ENCODE peak calls at places on chromosome 20, in six cellular contexts. W, C, K, D, F and Y are unnamed samples. For H3K27me3, the result is how much of the 10 kb centered on the place peaks cover.

GRCh38 chr20:8798505-8798904 is 270.4 kb upstream of the PLCB4 start:
- DNase-seq in W (no peak), C (peak), K (no peak), D (no peak), F (no peak), Y (no peak)

GRCh38 chr20:13061381-13061780 is 52.6 kb downstream of the SPTLC3 start:
- DNase-seq in W (no peak), C (no peak), K (no peak), D (no peak), F (peak), Y (no peak)

GRCh38 chr20:35697696-35698297 is 1.4 kb downstream of the NFS1 start:
- DNase-seq in W (no peak), C (no peak), K (no peak), D (no peak), F (no peak), Y (no peak)

GRCh38 chr20:3743251-3743650 is 10.8 kb downstream of the HSPA12B start:
- DNase-seq in W (no peak), C (no peak), K (no peak), D (no peak), F (no peak), Y (no peak)

GRCh38 chr20:10366898-10367419 is 67.1 kb downstream of the MKKS start:
- DNase-seq in W (no peak), C (no peak), K (no peak), D (no peak), F (no peak), Y (no peak)

GRCh38 chr20:13638162-13638495 is 603 bp downstream of the TASP1 start:
- DNase-seq in W (no peak), C (no peak), K (no peak), D (peak), F (no peak), Y (no peak)

GRCh38 chr20:17281478-17281877 is 54.6 kb downstream of the PCSK2 start:
- DNase-seq in W (peak), C (no peak), K (no peak), D (no peak), F (peak), Y (no peak)

GRCh38 chr20:25745100-25745499 is 48.4 kb upstream of the ZNF337 start:
- DNase-seq in W (no peak), C (no peak), K (no peak), D (no peak), F (no peak), Y (no peak)

GRCh38 chr20:34743039-34743438 is 38.9 kb downstream of the TP53INP2 start:
- DNase-seq in W (no peak), C (no peak), K (no peak), D (no peak), F (no peak), Y (no peak)

GRCh38 chr20:50188879-50189680 is 1.6 kb upstream of the CEBPB start:
- DNase-seq in W (peak), C (no peak), K (peak), D (no peak), F (no peak), Y (no peak)

GRCh38 chr20:58634121-58634817 is 16.8 kb upstream of the STX16 start:
- DNase-seq in W (no peak), C (no peak), K (no peak), D (no peak), F (no peak), Y (no peak)

GRCh38 chr20:53934421-53935352 is 135.7 kb downstream of the BCAS1 start:
- DNase-seq in W (no peak), C (peak), K (no peak), D (no peak), F (peak), Y (no peak)

GRCh38 chr20:50992733-50993457 is 30.0 kb downstream of the KCNG1 start:
- DNase-seq in W (peak), C (no peak), K (no peak), D (peak), F (peak), Y (no peak)

GRCh38 chr20:31590717-31591225 is 14.3 kb upstream of the ID1 start:
- DNase-seq in W (no peak), C (no peak), K (no peak), D (no peak), F (no peak), Y (no peak)

GRCh38 chr20:47397652-47398301 is 41.3 kb upstream of the ZMYND8 start:
- DNase-seq in W (no peak), C (no peak), K (no peak), D (no peak), F (no peak), Y (no peak)

GRCh38 chr20:11721411-11721810 is 196.3 kb upstream of the BTBD3 start:
- DNase-seq in W (no peak), C (no peak), K (no peak), D (no peak), F (no peak), Y (no peak)

GRCh38 chr20:35091808-35092523 is 641 bp downstream of the TRPC4AP start:
- DNase-seq in W (peak), C (no peak), K (no peak), D (peak), F (peak), Y (peak)

GRCh38 chr20:38881806-38882440 is 44.3 kb upstream of the FAM83D start:
- DNase-seq in W (no peak), C (no peak), K (no peak), D (no peak), F (no peak), Y (no peak)

GRCh38 chr20:48483667-48484066 is 344.1 kb downstream of the PREX1 start:
- DNase-seq in W (no peak), C (no peak), K (no peak), D (no peak), F (no peak), Y (no peak)

GRCh38 chr20:38644588-38644987 is 43.0 kb downstream of the ARHGAP40 start:
- DNase-seq in W (no peak), C (no peak), K (no peak), D (no peak), F (no peak), Y (no peak)

GRCh38 chr20:19814241-19814640 is 56.2 kb downstream of the RIN2 start:
- DNase-seq in W (no peak), C (no peak), K (no peak), D (no peak), F (no peak), Y (no peak)

GRCh38 chr20:19813839-19814238 is 55.8 kb downstream of the RIN2 start:
- DNase-seq in W (no peak), C (no peak), K (no peak), D (no peak), F (no peak), Y (no peak)

GRCh38 chr20:19812056-19812455 is 54.0 kb downstream of the RIN2 start:
- DNase-seq in W (no peak), C (no peak), K (no peak), D (no peak), F (no peak), Y (no peak)

GRCh38 chr20:19811231-19811630 is 53.2 kb downstream of the RIN2 start:
- DNase-seq in W (no peak), C (no peak), K (no peak), D (no peak), F (no peak), Y (no peak)

GRCh38 chr20:19812696-19813095 is 54.6 kb downstream of the RIN2 start:
- DNase-seq in W (no peak), C (no peak), K (no peak), D (no peak), F (peak), Y (no peak)
- H3K27me3 ChIP-seq in W (under half), C (under half), K (under half), D (under half), F (under half), Y (under half)

DNA sequence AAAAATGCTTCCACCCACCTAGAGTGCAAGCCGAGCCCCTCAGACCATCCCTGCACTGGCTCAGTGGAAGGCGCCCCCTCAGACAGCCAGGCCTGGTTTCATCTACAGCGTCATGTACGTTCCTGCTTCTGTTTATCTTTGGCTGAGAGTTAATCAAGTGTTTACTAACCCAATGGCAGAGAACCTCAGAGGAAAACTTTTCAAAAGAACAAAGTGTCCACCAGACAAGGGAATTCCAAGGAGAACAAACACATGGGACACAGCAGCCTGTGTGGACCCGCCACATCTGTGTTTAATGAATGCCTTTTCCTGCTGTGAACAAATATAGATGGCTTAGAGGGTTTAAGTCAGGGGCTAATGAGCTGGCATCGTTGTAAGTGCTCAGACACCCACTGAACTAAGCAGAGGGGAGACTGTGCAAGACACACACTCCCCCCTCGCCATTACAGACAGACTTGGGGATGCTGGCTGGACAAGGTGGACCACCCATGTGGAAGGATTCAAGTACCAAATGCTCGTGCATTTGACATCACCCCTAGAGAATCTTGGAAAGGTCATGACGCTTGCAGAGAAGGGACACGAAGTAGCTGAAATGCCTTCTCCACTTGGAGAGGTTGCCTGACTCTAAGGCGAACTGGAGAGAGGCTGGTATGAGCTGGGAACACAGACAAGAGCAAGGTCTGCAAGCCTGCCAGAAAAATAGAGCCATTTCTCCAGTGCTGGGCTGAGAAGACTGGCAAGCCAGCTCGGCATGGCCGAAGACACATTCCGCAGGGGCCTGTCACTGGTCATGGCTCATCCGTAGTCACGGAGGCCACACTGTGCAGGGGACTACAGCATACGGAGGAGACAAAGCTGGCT is 53.5 kb upstream of the NXT1 start:
- DNase-seq in W (no peak), C (no peak), K (no peak), D (no peak), F (no peak), Y (no peak)
- H3K27me3 ChIP-seq in W (under half), C (under half), K (under half), D (under half), F (under half), Y (under half)

DNA sequence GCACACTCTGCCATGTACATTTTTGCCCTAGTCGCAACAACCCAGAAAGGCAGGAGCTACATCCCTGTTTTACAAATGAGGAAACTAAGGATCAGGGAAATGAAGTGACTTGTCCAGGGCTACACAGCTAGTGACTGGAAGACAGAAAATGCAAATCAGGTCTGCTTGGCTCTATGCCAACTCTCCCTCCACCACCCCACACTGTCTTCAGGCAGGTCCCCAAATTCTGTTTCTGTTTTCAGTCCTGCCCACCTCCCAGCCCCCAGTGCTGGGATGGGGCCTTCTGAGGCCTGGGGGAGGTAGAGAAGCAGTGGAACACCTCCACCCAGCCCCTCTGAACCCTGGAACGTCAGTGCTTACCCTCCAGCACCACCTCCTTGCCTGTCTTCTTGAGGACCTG is 5.1 kb downstream of the SNTA1 start:
- DNase-seq in W (no peak), C (no peak), K (no peak), D (no peak), F (peak), Y (no peak)
- H3K27me3 ChIP-seq in W (under half), C (under half), K (under half), D (under half), F (under half), Y (under half)

GRCh38 chr20:63235399-63235983 is at the start of gene BIRC7:
- DNase-seq in W (no peak), C (no peak), K (peak), D (no peak), F (no peak), Y (no peak)
- H3K27me3 ChIP-seq in W (under half), C (under half), K (half or more), D (under half), F (half or more), Y (under half)

GRCh38 chr20:59908855-59909254 is 24.6 kb downstream of the SYCP2 start:
- DNase-seq in W (no peak), C (no peak), K (no peak), D (no peak), F (no peak), Y (no peak)

GRCh38 chr20:59912609-59913008 is 20.8 kb downstream of the SYCP2 start:
- DNase-seq in W (no peak), C (no peak), K (no peak), D (no peak), F (no peak), Y (no peak)

DNA sequence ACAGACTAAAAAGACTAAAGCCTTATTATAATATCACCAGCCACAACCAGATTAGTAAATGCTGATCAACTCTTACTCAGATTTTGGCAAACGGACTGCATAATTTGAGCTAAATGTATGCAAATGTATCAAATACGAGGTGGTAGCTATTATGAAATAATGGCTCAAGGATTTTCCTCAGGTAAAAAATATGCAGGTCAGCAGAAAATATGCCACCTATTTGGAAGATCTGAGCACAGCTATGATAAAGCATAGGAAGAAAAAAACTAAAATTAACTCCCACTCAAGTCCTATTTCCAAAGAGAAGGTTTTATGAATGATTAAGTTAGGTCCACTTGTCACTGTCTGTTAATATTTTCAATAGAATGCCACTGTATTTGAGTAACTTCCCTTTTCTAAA is 22.4 kb downstream of the SYCP2 start:
- DNase-seq in W (no peak), C (no peak), K (no peak), D (no peak), F (no peak), Y (no peak)
- H3K27me3 ChIP-seq in W (under half), C (under half), K (under half), D (under half), F (under half), Y (under half)

GRCh38 chr20:730005-730404 is 38.3 kb downstream of the SLC52A3 start:
- DNase-seq in W (no peak), C (no peak), K (no peak), D (no peak), F (no peak), Y (no peak)
- H3K27me3 ChIP-seq in W (under half), C (under half), K (half or more), D (half or more), F (under half), Y (under half)